ENCODE peak calls at places on chromosome 3, in seven cellular contexts. F, A, G, V, U, O and K are unnamed samples.

GRCh38 chr3:197256836-197257444 is 41.5 kb downstream of the DLG1 start:
- DNase-seq in V (peak; percentile 69), U (peak; percentile 39), A (peak; percentile 76), G (no peak), O (no peak), F (no peak), K (no peak)

GRCh38 chr3:194083253-194084224 is 52.4 kb upstream of the HES1 start:
- DNase-seq in F (no peak), G (no peak), V (peak; percentile 35), O (no peak), A (no peak), U (no peak), K (no peak)

GRCh38 chr3:172038823-172039222 is 555 bp upstream of the FNDC3B start:
- DNase-seq in U (no peak), A (peak; percentile 70), O (no peak), V (peak; percentile 61), G (no peak), F (no peak), K (no peak)

GRCh38 chr3:94303897-94304296 is 241.0 kb downstream of the NSUN3 start:
- DNase-seq in V (no peak), A (peak; percentile 43), U (peak; percentile 38), O (peak; percentile 20), G (no peak), F (no peak), K (no peak)

GRCh38 chr3:111724694-111725093 is 129.5 kb upstream of the ZBED2 start:
- DNase-seq in F (no peak), O (no peak), G (no peak), V (no peak), A (no peak), U (no peak), K (no peak)

GRCh38 chr3:131349946-131350347 is 31.6 kb upstream of the NUDT16 start:
- DNase-seq in O (peak; percentile 35), V (peak; percentile 84), G (no peak), U (no peak), A (peak; percentile 90), F (no peak), K (no peak)

GRCh38 chr3:175270199-175270837 is 411.2 kb downstream of the NAALADL2 start:
- DNase-seq in U (no peak), F (no peak), O (no peak), A (peak; percentile 64), G (no peak), V (no peak), K (no peak)

GRCh38 chr3:13494463-13495350 is 14.6 kb downstream of the HDAC11 start:
- DNase-seq in O (peak; percentile 18), G (no peak), F (peak; percentile 16), V (no peak), A (peak; percentile 42), U (no peak), K (no peak)

GRCh38 chr3:87615506-87615905 is 339.1 kb upstream of the POU1F1 start:
- DNase-seq in U (no peak), A (no peak), O (no peak), G (no peak), V (no peak), F (no peak), K (no peak)

DNA sequence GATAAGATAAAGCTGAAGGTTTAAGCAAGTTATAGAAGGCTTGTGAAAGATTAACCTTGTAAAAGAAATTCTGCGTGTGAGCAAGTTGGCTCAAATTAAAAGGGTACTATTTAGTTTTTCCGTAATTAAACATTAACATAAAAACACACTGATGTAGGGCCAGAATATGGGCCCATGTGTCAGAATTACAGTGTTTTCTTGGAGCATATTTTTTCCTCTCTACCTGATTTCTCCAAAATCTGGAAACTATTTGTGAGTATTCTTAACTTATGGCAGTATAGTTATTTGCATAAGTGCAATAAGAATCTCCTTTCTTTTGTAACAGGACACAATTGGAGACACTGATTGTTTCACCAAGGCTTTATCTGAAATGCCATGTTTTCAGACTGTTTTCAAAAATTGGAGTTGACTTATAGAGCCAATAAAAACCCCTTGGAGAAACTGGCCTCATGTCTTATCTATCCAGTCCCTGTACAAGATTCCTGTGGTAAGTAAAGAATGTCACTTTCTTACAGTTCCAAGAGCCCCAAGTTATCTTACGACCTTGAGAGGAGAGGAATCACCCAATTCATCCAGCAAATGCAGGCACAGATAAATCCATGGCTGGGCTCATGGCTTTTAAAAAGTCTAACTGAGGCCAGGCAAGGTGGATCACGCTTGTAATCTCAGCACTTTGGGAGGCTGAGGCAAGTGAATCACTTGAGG is 47.8 kb upstream of the P2RY1 start:
- DNase-seq in O (no peak), G (no peak), V (no peak), F (no peak), A (no peak), U (no peak), K (no peak)
- TF ChIP-seq CTCF in O (no peak), G (no peak), V (no peak), F (no peak), A (no peak), U (no peak), K (no peak)

DNA sequence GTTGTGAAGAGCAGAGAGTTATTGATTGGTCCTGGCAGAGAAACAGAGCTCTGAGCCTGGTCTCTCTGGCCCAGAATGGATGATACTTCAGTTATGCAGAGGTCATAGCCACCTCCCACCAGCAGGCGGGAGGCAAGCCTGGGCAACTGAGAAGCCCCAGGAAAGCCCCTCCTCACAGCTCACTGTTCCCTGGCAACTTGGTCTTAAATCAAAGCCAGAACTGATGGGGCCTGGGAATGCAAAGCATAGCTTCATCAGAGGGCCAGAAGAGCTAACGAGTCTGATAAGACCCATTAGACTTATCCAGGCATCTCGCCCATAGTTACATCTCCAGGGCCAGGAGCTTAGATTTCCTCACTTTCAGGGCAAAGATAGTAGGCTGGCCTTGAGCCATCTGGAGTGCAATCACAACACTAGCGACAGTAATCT is 5.5 kb upstream of the COLQ start:
- DNase-seq in G (no peak), F (no peak), O (no peak), U (no peak), A (peak; percentile 88), V (peak; percentile 23), K (no peak)
- TF ChIP-seq CTCF in G (no peak), F (no peak), O (peak; percentile 38), U (no peak), A (peak; percentile 66), V (peak; percentile 37), K (no peak)

GRCh38 chr3:160929595-160929994 is 173.6 kb downstream of the PPM1L start:
- DNase-seq in G (peak; percentile 32), A (no peak), V (no peak), O (peak; percentile 66), F (peak; percentile 31), U (no peak), K (no peak)
- TF ChIP-seq CTCF in G (no peak), A (no peak), V (peak; percentile 15), O (peak; percentile 64), F (no peak), U (no peak), K (no peak)

DNA sequence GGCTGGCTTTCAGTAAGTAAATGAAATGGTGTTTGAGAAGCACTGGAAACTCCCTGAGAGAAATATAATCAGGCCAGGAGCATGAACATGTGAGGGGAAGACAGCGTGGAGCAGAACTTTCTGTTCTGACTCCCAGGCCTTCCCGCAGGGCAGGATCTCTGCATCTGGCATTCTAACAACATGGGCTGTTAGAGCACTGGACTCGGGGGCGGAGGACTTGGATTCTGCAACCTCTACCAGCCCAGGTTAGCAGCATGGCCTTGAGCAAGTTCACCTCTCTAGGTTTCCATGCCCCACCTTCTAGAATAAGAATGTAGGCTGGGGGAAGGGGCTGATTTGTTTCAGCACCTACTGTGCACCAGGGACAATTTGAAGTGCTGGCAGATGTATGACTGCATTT is 12.5 kb upstream of the BFSP2 start:
- DNase-seq in O (no peak), F (no peak), U (no peak), G (no peak), V (no peak), A (no peak), K (no peak)
- TF ChIP-seq CTCF in O (no peak), F (no peak), U (no peak), G (no peak), V (no peak), A (no peak), K (no peak)

GRCh38 chr3:23240386-23240785 is 37.3 kb downstream of the UBE2E2 start:
- DNase-seq in V (no peak), A (no peak), G (no peak), U (no peak), O (no peak), F (no peak), K (no peak)

GRCh38 chr3:23241256-23241655 is 38.1 kb downstream of the UBE2E2 start:
- DNase-seq in A (no peak), U (no peak), F (no peak), V (no peak), O (no peak), G (no peak), K (no peak)

GRCh38 chr3:23238156-23238555 is 35.0 kb downstream of the UBE2E2 start:
- DNase-seq in A (no peak), U (no peak), G (no peak), F (no peak), V (no peak), O (no peak), K (no peak)

GRCh38 chr3:23238578-23238977 is 35.5 kb downstream of the UBE2E2 start:
- DNase-seq in O (no peak), V (no peak), A (no peak), U (no peak), G (no peak), F (no peak), K (no peak)

GRCh38 chr3:23239181-23240068 is 36.3 kb downstream of the UBE2E2 start:
- DNase-seq in V (no peak), U (no peak), A (no peak), F (no peak), O (no peak), G (no peak), K (no peak)
- TF ChIP-seq CTCF in V (no peak), U (no peak), A (no peak), F (no peak), O (no peak), G (no peak), K (no peak)

DNA sequence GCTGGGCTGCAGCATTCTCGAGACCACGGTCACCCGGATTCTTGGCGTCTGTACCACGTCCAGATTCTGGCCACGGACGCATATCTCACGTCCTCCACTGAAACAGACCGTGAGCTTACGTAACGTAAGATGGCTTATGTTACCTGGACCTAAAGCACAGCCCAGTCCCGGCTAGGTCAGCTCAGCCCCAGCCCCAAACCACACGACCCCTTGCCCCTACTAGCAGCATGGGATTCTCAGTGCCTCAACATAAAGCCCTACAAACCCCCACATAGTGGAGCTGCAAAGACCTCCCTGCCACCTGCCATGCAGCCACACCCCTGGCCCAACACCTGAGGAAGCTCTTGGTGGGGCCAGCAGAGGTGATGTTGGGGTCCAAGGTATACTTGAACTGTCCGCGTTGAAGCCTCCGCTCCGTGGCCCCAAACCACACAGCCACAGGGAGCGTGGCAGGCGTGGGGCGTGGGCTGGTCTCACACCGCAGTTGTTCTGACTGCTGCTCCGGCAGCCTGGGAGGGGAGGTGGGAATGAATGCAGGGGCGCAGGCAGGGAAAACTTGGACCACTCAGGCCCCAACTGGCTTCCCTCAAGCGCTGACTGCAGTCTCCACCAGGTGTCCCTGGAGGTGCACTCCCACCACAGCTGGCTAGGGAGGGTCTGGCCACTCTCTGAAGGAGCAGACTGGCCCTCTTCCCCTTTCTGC is 14.5 kb downstream of the PLXNB1 start:
- DNase-seq in U (no peak), O (no peak), F (peak; percentile 16), V (no peak), G (no peak), A (no peak), K (no peak)
- TF ChIP-seq CTCF in U (no peak), O (no peak), F (no peak), V (no peak), G (no peak), A (no peak), K (no peak)